ENCODE peak calls at places on chromosomes 3 and 15, in four cellular contexts. Z is SJSA1, F is lower lobe of right lung, T is mammary epithelial cell. B is an unnamed sample.
A peak's percentile ranks its signal among the peaks of the same experiment; 100 is the strongest.

GRCh38 chr3:189186093-189186492 is 14.3 kb downstream of the TPRG1 start:
- DNase-seq in F (no peak), T (peak; percentile 23), Z (no peak), B (no peak)

GRCh38 chr15:64970696-64971095 is 19.0 kb downstream of the SPG21 start:
- DNase-seq in Z (no peak), F (peak; percentile 68), T (no peak), B (no peak)

GRCh38 chr3:182937293-182938051 is 42.9 kb downstream of the DCUN1D1 start:
- DNase-seq in Z (no peak), F (no peak), T (peak; percentile 28), B (no peak)

GRCh38 chr3:44845528-44846520 is 15.9 kb upstream of the TMEM42 start:
- DNase-seq in T (peak; percentile 46), F (no peak), Z (no peak), B (no peak)

GRCh38 chr3:133662256-133662773 is 574 bp upstream of the TOPBP1 start:
- DNase-seq in Z (no peak), F (no peak), T (peak; percentile 60), B (no peak)

GRCh38 chr3:172447611-172448579 is at the start of gene GHSR:
- DNase-seq in Z (no peak), F (no peak), T (no peak), B (no peak)

GRCh38 chr3:155494332-155494731 is 200.8 kb upstream of the STRIT1 start:
- DNase-seq in F (no peak), Z (no peak), T (no peak), B (no peak)

GRCh38 chr3:129665024-129665768 is 58.7 kb upstream of the PLXND1 start:
- DNase-seq in T (peak; percentile 74), F (no peak), Z (no peak), B (no peak)

GRCh38 chr3:30486386-30486785 is 120.0 kb upstream of the TGFBR2 start:
- DNase-seq in Z (no peak), T (no peak), F (no peak), B (no peak)

GRCh38 chr3:99878005-99878404 is 60.3 kb downstream of the CMSS1 start:
- DNase-seq in F (no peak), Z (peak; percentile 54), T (peak; percentile 85), B (no peak)

GRCh38 chr15:62935300-62936081 is 107.1 kb upstream of the TPM1 start:
- DNase-seq in T (no peak), Z (no peak), F (no peak), B (no peak)

GRCh38 chr3:169562988-169563774 is 100.3 kb downstream of the MECOM start:
- DNase-seq in F (no peak), Z (no peak), T (no peak), B (no peak)

GRCh38 chr3:11648735-11649134 is 5.0 kb upstream of the VGLL4 start:
- DNase-seq in T (no peak), F (no peak), Z (no peak), B (no peak)

GRCh38 chr3:31893174-31893573 is 87.9 kb downstream of the OSBPL10 start:
- DNase-seq in T (no peak), Z (no peak), F (no peak), B (no peak)

GRCh38 chr15:85356276-85356675 is 24.1 kb upstream of the AKAP13 start:
- DNase-seq in Z (no peak), F (no peak), T (no peak), B (no peak)

GRCh38 chr3:79258479-79258878 is 509.3 kb downstream of the ROBO1 start:
- DNase-seq in T (no peak), Z (no peak), F (no peak), B (no peak)

GRCh38 chr3:194671511-194671899 is 486 bp downstream of the LSG1 start:
- DNase-seq in Z (no peak), F (no peak), T (peak; percentile 27), B (no peak)

GRCh38 chr3:9902372-9903237 is at the start of gene IL17RE:
- DNase-seq in T (no peak), F (peak; percentile 76), Z (no peak), B (no peak)

GRCh38 chr3:56342475-56342874 is 125.8 kb downstream of the ERC2 start:
- DNase-seq in T (peak; percentile 14), F (no peak), Z (no peak), B (no peak)

GRCh38 chr3:122680381-122681293 is at the start of gene PARP14:
- DNase-seq in F (peak; percentile 81), Z (peak; percentile 67), T (peak; percentile 64), B (peak; percentile 72)

GRCh38 chr15:62896969-62897486 is 145.5 kb upstream of the TPM1 start:
- DNase-seq in T (peak; percentile 98), F (peak; percentile 78), Z (peak; percentile 99), B (peak; percentile 93)

GRCh38 chr3:53226841-53227407 is 28.9 kb downstream of the TKT start:
- DNase-seq in Z (no peak), F (peak; percentile 21), T (no peak), B (no peak)
- H3K36me3 ChIP-seq in Z (peaks cover 91% of the 10 kb centered on the region), F (peaks cover 92% of the 10 kb centered on the region), T (peaks cover 75% of the 10 kb centered on the region), B (peaks cover 27% of the 10 kb centered on the region)

DNA sequence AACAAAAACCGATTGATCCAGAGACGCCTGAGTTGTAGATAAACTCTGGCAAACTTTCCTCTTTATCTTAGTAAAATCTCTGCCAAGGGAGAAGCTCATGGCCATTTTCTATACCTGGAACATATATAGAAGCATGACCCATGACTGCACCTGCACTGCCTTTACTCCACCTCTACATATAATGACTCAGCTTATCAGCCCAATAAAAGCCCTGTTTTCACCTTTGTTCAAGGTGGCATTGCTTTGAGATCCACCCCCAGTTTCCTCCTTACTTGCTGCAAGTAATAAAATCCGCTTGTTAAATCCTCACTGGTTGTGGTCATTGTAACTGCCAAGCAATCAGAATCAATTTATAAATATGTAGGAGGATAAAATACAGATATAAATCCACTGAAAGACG is 1280.4 kb downstream of the NSUN3 start:
- DNase-seq in F (no peak), T (no peak), Z (no peak), B (no peak)
- H3K36me3 ChIP-seq in F (no peaks in the 10 kb centered on the region), T (no peaks in the 10 kb centered on the region), Z (no peaks in the 10 kb centered on the region), B (no peaks in the 10 kb centered on the region)

GRCh38 chr3:124747111-124747981 is 17.1 kb downstream of the UMPS start:
- DNase-seq in Z (no peak), T (no peak), F (no peak), B (no peak)

GRCh38 chr3:124741027-124741426 is 10.8 kb downstream of the UMPS start:
- DNase-seq in Z (no peak), T (peak; percentile 83), F (no peak), B (no peak)

GRCh38 chr3:124745756-124746155 is 15.5 kb downstream of the UMPS start:
- DNase-seq in F (no peak), T (no peak), Z (no peak), B (no peak)

GRCh38 chr3:124748560-124749198 is 18.4 kb downstream of the UMPS start:
- DNase-seq in T (no peak), F (no peak), Z (no peak), B (no peak)

GRCh38 chr3:124745092-124745491 is 14.8 kb downstream of the UMPS start:
- DNase-seq in Z (no peak), T (peak; percentile 25), F (no peak), B (no peak)
- H3K36me3 ChIP-seq in Z (peaks cover 54% of the 10 kb centered on the region), T (peaks cover 29% of the 10 kb centered on the region), F (peaks cover 67% of the 10 kb centered on the region), B (peaks cover 41% of the 10 kb centered on the region)

GRCh38 chr15:71853543-71853942 is 43.2 kb downstream of the NR2E3 start:
- DNase-seq in T (no peak), F (no peak), Z (no peak), B (no peak)
- H3K36me3 ChIP-seq in T (peaks cover 2% of the 10 kb centered on the region), F (peaks cover 74% of the 10 kb centered on the region), Z (peaks cover 16% of the 10 kb centered on the region), B (peaks cover 78% of the 10 kb centered on the region)

GRCh38 chr3:197532388-197532787 is 23.4 kb downstream of the BDH1 start:
- DNase-seq in F (no peak), Z (no peak), T (no peak), B (no peak)
- H3K36me3 ChIP-seq in F (peaks cover 13% of the 10 kb centered on the region), Z (no peaks in the 10 kb centered on the region), T (peaks cover 3% of the 10 kb centered on the region), B (no peaks in the 10 kb centered on the region)

DNA sequence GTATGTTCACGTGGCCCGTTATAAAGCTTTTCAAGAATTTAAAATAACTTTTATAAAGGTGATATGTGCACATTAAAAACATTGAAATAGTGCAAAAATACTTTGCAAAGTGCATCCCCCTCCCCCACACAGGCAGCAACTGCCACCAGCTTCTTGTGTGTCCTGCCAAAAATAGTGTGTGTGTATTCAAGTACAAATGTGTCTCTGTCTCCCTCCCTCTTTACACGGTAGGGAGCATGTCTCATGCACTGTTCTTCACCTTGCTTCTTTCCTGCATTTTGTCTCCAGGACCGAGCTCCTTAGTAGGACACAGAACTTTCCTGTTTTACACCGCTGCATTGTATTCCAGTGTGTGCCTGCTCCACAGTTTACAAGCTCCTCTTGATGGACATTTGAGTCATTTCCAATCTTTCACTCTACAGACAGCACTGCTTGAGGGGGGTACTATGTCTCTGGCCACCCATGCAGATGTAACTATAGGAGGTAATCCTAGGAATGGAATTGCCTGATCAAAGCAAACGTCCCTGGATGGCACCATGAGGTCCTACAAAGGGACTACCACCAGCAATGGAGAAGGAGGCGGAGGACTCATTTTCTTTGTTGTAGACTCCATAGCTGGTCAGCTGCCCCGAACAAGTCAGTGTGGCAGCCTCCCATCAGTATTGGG is 52.4 kb downstream of the SLC6A6 start:
- DNase-seq in F (no peak), Z (peak; percentile 69), T (no peak), B (no peak)
- H3K36me3 ChIP-seq in F (peaks cover 66% of the 10 kb centered on the region), Z (peaks cover 66% of the 10 kb centered on the region), T (no peaks in the 10 kb centered on the region), B (no peaks in the 10 kb centered on the region)

GRCh38 chr15:38509152-38509551 is 55.2 kb downstream of the FAM98B start:
- DNase-seq in T (no peak), F (no peak), Z (no peak), B (no peak)
- H3K36me3 ChIP-seq in T (no peaks in the 10 kb centered on the region), F (peaks cover 8% of the 10 kb centered on the region), Z (no peaks in the 10 kb centered on the region), B (no peaks in the 10 kb centered on the region)

DNA sequence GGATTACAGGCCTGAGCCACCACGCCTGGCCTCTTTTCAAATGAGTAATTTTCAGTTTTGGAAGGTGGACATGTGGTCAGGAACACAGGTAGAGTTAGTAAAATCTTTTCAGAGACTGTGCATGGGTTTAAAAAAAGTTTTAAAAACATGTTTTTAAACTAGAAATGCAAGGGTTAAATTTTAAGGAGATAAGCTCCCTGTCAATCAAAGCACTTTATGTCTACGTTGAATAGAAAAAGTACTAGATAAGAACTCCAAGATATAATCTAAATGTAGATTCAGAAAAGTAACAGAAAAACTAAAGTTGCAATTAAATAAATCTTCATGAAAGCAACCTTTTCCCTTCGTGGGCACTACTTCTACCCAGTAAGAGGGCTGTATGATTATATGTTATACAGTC is 131.7 kb downstream of the CLASP2 start:
- DNase-seq in T (no peak), Z (no peak), F (no peak), B (no peak)
- H3K36me3 ChIP-seq in T (peaks cover 12% of the 10 kb centered on the region), Z (no peaks in the 10 kb centered on the region), F (peaks cover 69% of the 10 kb centered on the region), B (peaks cover 100% of the 10 kb centered on the region)

DNA sequence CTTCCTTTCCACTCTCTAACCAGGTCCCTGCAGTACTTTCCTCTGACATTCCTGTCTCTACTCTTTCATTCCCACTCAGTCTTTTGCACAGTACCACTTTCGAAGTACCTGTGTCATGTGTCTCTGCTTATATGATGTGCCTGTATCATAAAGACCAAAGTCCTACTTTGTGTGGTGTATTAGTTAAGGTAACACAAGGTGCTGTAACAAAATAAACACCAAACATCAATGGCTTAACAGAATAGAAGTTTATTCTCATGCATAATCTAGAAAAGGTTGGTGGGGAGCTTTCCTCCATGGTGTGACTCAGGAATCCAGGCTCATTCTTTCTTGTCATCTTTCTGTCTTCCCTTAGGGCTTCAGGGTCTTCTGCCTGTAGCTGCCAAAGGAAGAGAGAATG is 3.3 kb downstream of the TMED3 start:
- DNase-seq in T (no peak), Z (no peak), F (no peak), B (no peak)
- H3K36me3 ChIP-seq in T (peaks cover 34% of the 10 kb centered on the region), Z (peaks cover 64% of the 10 kb centered on the region), F (peaks cover 60% of the 10 kb centered on the region), B (peaks cover 55% of the 10 kb centered on the region)

B was measured in heart right ventricle.